ENCODE peak calls at places on chromosomes 1 and 21, in five cellular contexts. One of them, this sample, is unnamed.

GRCh38 chr1:39845569-39846566 is 37.4 kb downstream of the TRIT1 start:
- DNase-seq in OCI-LY7: peak; percentile 37
- DNase-seq in GM06990: peak; percentile 65
- DNase-seq in cardiac muscle cell: peak; percentile 93
- DNase-seq in Panc1: no peak
- DNase-seq in this sample: peak; percentile 59

GRCh38 chr1:55980574-55980973 is 598.8 kb downstream of the PLPP3 start:
- DNase-seq in OCI-LY7: no peak
- DNase-seq in GM06990: no peak
- DNase-seq in cardiac muscle cell: peak; percentile 40
- DNase-seq in Panc1: no peak
- DNase-seq in this sample: no peak

GRCh38 chr1:7636801-7637526 is 134.1 kb upstream of the VAMP3 start:
- DNase-seq in Panc1: no peak
- DNase-seq in OCI-LY7: no peak
- DNase-seq in cardiac muscle cell: no peak
- DNase-seq in GM06990: no peak
- DNase-seq in this sample: no peak

GRCh38 chr21:32315511-32316362 is 17.1 kb downstream of the MRAP start:
- DNase-seq in cardiac muscle cell: no peak
- DNase-seq in OCI-LY7: no peak
- DNase-seq in Panc1: no peak
- DNase-seq in GM06990: no peak
- DNase-seq in this sample: no peak

GRCh38 chr21:36463991-36464390 is 15.9 kb downstream of the CLDN14 start:
- DNase-seq in GM06990: no peak
- DNase-seq in Panc1: no peak
- DNase-seq in OCI-LY7: no peak
- DNase-seq in cardiac muscle cell: no peak
- DNase-seq in this sample: no peak

GRCh38 chr1:86388777-86389176 is 7.3 kb downstream of the ODF2L start:
- DNase-seq in OCI-LY7: no peak
- DNase-seq in GM06990: no peak
- DNase-seq in Panc1: no peak
- DNase-seq in cardiac muscle cell: peak; percentile 24
- DNase-seq in this sample: no peak

GRCh38 chr1:81550753-81551152 is 250.0 kb upstream of the ADGRL2 start:
- DNase-seq in GM06990: no peak
- DNase-seq in OCI-LY7: no peak
- DNase-seq in Panc1: no peak
- DNase-seq in cardiac muscle cell: no peak
- DNase-seq in this sample: no peak

GRCh38 chr21:34017127-34017961 is 56.0 kb upstream of the MRPS6 start:
- DNase-seq in GM06990: no peak
- DNase-seq in OCI-LY7: peak; percentile 14
- DNase-seq in Panc1: no peak
- DNase-seq in cardiac muscle cell: no peak
- DNase-seq in this sample: peak; percentile 71

GRCh38 chr1:184507165-184507564 is 120.3 kb downstream of the C1orf21 start:
- DNase-seq in GM06990: no peak
- DNase-seq in Panc1: no peak
- DNase-seq in cardiac muscle cell: no peak
- DNase-seq in OCI-LY7: no peak
- DNase-seq in this sample: no peak

GRCh38 chr1:33359931-33360330 is 39.0 kb upstream of the A3GALT2 start:
- DNase-seq in cardiac muscle cell: no peak
- DNase-seq in Panc1: no peak
- DNase-seq in GM06990: no peak
- DNase-seq in OCI-LY7: no peak
- DNase-seq in this sample: no peak

GRCh38 chr1:116820362-116820761 is 66.1 kb downstream of the CD2 start:
- DNase-seq in OCI-LY7: no peak
- DNase-seq in cardiac muscle cell: peak; percentile 99
- DNase-seq in GM06990: no peak
- DNase-seq in Panc1: no peak
- DNase-seq in this sample: peak; percentile 90

GRCh38 chr1:44808063-44808937 is at the start of gene BTBD19:
- DNase-seq in OCI-LY7: no peak
- DNase-seq in GM06990: no peak
- DNase-seq in Panc1: no peak
- DNase-seq in cardiac muscle cell: peak; percentile 97
- DNase-seq in this sample: peak; percentile 61

GRCh38 chr1:77371396-77371795 is 89.6 kb downstream of the AK5 start:
- DNase-seq in GM06990: no peak
- DNase-seq in OCI-LY7: no peak
- DNase-seq in Panc1: no peak
- DNase-seq in cardiac muscle cell: no peak
- DNase-seq in this sample: no peak

GRCh38 chr1:160868141-160868540 is 5.5 kb upstream of the CD244 start:
- DNase-seq in Panc1: no peak
- DNase-seq in GM06990: no peak
- DNase-seq in OCI-LY7: no peak
- DNase-seq in cardiac muscle cell: peak; percentile 38
- DNase-seq in this sample: no peak

DNA sequence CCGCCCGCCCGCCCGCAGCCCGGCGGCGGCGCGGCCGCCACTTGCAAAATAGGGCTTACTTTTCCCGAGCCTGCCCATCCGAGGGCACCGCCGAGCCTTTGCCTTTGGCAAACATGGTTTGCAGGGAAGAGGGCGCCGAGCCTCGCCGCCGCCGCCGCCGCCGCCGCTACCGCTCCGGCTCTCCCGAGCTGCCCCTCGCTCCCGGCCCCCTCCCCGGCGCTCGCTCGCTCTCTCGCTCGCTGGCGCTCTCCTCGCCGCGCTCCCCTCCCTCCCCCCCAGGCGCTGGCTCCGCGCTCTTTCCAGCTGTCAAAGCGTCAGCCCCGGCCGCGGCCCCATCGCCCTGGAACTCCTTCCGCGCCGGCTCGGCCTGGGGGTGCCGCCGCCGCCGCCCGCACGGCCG is 300 bp downstream of the SSBP3 start:
- DNase-seq in Panc1: no peak
- DNase-seq in cardiac muscle cell: no peak
- DNase-seq in OCI-LY7: no peak
- DNase-seq in GM06990: no peak
- DNase-seq in this sample: no peak
- H3K4me3 ChIP-seq in Panc1: peak overlapping the region; percentile 57
- H3K4me3 ChIP-seq in cardiac muscle cell: peak overlapping the region; percentile 85
- H3K4me3 ChIP-seq in OCI-LY7: peak overlapping the region; percentile 73
- H3K4me3 ChIP-seq in GM06990: peak overlapping the region; percentile 76
- H3K4me3 ChIP-seq in this sample: peak overlapping the region; percentile 79

DNA sequence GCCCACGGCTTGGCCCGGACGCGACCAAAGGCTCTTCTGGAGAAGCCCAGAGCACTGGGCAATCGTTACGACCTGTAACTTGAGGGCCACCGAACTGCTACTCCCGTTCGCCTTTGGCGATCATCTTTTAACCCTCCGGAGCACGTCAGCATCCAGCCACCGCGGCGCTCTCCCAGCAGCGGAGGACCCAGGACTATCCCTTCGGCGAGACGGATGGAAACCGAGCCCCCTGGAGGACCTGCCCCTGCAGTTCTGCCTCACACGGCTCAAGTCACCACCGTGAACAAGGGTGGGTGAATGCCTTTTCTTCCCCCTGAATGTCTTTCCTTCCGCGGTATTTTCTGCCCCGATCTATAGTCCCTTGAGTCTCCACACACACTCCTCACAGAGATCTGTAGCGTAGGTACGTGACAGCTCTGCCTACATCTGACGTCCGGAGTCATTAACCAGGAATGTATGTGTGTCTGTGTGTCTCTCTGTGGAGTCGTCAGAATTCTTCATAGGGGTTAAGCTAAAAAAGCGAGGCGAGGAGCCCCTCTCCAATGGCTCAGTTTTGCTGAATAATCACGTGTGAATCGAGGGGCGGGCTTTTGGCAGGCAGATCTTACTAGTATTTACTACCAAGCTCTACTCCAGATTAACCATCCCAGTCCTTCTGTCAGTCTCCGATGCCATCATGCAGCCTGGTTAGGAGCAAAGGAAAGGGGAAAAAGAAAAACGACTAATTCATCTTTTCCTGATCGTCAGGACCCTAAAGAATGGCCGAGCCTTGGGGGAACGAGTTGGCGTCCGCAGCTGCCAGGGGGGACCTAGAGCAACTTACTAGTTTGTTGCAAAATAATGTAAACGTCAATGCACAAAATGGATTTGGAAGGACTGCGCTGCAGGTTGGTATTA is at the start of gene CDKN2C:
- DNase-seq in Panc1: peak; percentile 79
- DNase-seq in cardiac muscle cell: peak; percentile 87
- DNase-seq in OCI-LY7: peak; percentile 80
- DNase-seq in GM06990: peak; percentile 73
- DNase-seq in this sample: peak; percentile 65
- TF ChIP-seq CTCF in Panc1: no peak
- TF ChIP-seq CTCF in cardiac muscle cell: peak; percentile 7
- TF ChIP-seq CTCF in OCI-LY7: peak; percentile 47
- TF ChIP-seq CTCF in GM06990: peak; percentile 28
- TF ChIP-seq CTCF in this sample: peak; percentile 31

GRCh38 chr1:82934069-82934468 is 1064.9 kb downstream of the TTLL7 start:
- DNase-seq in OCI-LY7: no peak
- DNase-seq in Panc1: no peak
- DNase-seq in GM06990: no peak
- DNase-seq in cardiac muscle cell: no peak
- DNase-seq in this sample: no peak
- H3K4me3 ChIP-seq in OCI-LY7: no peak overlapping the region
- H3K4me3 ChIP-seq in Panc1: no peak overlapping the region
- H3K4me3 ChIP-seq in GM06990: no peak overlapping the region
- H3K4me3 ChIP-seq in cardiac muscle cell: no peak overlapping the region
- H3K4me3 ChIP-seq in this sample: no peak overlapping the region

GRCh38 chr1:11817192-11817591 is 11.2 kb downstream of the CLCN6 start:
- DNase-seq in OCI-LY7: no peak
- DNase-seq in Panc1: no peak
- DNase-seq in GM06990: no peak
- DNase-seq in cardiac muscle cell: no peak
- DNase-seq in this sample: no peak
- TF ChIP-seq CTCF in OCI-LY7: no peak
- TF ChIP-seq CTCF in Panc1: no peak
- TF ChIP-seq CTCF in GM06990: no peak
- TF ChIP-seq CTCF in cardiac muscle cell: no peak
- TF ChIP-seq CTCF in this sample: no peak

DNA sequence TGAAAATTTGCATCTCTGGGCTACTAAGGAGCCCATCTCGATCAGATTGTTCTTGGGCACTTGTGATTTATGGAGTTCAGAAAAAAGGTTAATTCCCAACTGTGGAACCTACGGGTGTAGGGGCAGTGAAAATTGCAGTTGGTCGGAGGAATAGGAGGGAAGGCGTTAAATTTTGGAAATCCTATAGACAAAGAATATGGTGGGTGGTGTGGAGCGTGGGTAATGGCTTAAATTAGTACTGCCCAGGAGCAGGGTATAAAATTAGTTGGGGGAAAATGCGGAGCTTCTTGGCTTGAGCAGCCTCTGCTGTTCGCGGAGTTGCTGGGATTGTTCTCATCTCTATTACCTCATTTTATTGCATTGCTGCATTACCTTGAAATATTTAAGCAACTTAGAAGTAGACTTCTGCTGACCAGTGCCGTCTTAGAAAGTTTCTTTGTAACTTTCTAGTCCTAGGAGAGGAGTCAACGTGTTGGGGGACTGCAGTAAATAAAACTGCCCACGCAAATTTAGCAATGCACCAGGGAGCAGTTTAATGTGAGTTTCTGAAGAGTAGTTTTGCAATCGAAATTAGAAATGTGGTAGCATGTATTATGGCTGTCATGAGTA is 514 bp downstream of the S1PR1 start:
- DNase-seq in GM06990: no peak
- DNase-seq in cardiac muscle cell: peak; percentile 72
- DNase-seq in Panc1: no peak
- DNase-seq in OCI-LY7: no peak
- DNase-seq in this sample: peak; percentile 44
- H3K4me3 ChIP-seq in GM06990: peak overlapping the region; percentile 87
- H3K4me3 ChIP-seq in cardiac muscle cell: peak overlapping the region; percentile 93
- H3K4me3 ChIP-seq in Panc1: peak overlapping the region; percentile 45
- H3K4me3 ChIP-seq in OCI-LY7: peak overlapping the region; percentile 64
- H3K4me3 ChIP-seq in this sample: peak overlapping the region; percentile 74

DNA sequence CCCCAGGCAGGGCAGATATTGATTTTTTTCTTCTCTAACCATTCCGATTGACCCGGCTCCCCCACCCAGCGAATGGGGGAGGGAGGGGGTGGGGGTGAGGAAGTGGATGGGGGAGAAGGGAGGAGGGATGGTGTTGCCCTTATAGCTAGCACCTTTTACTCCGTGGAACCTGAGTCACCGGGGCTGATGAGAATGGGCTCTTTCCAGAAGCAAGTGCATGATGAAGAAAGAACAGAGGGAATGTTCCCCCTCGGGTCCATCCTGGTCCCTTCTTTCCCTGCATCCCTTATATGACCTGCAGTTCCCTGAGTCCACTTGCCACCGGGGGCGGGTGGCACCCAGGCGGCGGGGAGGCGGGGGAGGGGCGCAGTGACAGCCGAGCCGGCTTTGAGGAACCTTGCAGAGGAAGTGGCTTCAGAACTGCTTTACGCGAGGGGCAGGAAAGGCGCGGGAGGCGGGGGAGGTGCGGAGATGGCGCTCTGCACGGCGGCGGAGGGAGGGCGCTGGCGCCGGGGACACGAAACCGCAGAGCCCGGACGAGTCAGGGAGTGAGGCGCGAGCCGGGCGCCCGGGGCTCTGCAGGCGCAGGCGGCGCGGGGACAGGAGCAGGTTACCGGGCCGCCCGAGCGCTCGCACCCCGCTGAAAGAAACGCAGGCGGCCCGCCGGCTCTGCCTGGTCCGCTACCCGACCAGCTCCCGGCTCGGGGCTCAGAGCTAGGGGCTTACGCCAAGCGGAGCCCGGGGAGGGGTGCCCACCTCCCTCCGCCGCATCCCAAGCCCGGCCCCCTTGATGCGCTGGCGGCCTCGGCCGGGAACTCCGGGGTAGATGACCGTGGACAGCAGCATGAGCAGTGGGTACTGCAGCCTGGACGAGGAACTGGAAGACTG is 49.7 kb downstream of the RASSF5 start:
- DNase-seq in OCI-LY7: peak; percentile 88
- DNase-seq in Panc1: no peak
- DNase-seq in GM06990: peak; percentile 90
- DNase-seq in cardiac muscle cell: peak; percentile 53
- DNase-seq in this sample: no peak
- TF ChIP-seq CTCF in OCI-LY7: peak; percentile 34
- TF ChIP-seq CTCF in Panc1: no peak
- TF ChIP-seq CTCF in GM06990: no peak
- TF ChIP-seq CTCF in cardiac muscle cell: no peak
- TF ChIP-seq CTCF in this sample: no peak